ENCODE peak calls at places on chromosomes 4 and X, in seven cellular contexts. N, C, M, D, F, P and Y are unnamed samples.
A peak's percentile ranks its signal among the peaks of the same experiment; 100 is the strongest.

GRCh38 chrX:39755152-39756032 is 342.4 kb downstream of the BCOR start:
- DNase-seq in M (peak; percentile 78), D (peak; percentile 49), C (peak; percentile 84), F (peak; percentile 87), P (peak; percentile 88), N (no peak), Y (peak; percentile 93)

GRCh38 chr4:77002721-77003120 is 53.2 kb downstream of the SEPTIN11 start:
- DNase-seq in D (no peak), M (no peak), P (no peak), N (no peak), C (no peak), F (no peak), Y (no peak)

GRCh38 chrX:153601511-153602110 is 2.7 kb upstream of the CCNQ start:
- DNase-seq in F (no peak), D (no peak), M (no peak), N (no peak), C (peak; percentile 51), P (no peak), Y (no peak)

GRCh38 chrX:12327836-12328235 is 189.6 kb downstream of the FRMPD4 start:
- DNase-seq in N (no peak), M (no peak), F (no peak), P (no peak), D (no peak), C (no peak), Y (no peak)

GRCh38 chr4:55032179-55032578 is 93.2 kb downstream of the KDR start:
- DNase-seq in N (no peak), P (no peak), F (no peak), C (no peak), M (no peak), D (no peak), Y (no peak)

GRCh38 chr4:86670739-86671138 is 76.6 kb downstream of the PTPN13 start:
- DNase-seq in P (no peak), F (peak; percentile 65), M (peak; percentile 9), C (no peak), D (no peak), N (no peak), Y (no peak)

GRCh38 chr4:108350332-108350731 is 181.6 kb upstream of the LEF1 start:
- DNase-seq in M (no peak), N (no peak), F (no peak), P (peak; percentile 71), C (no peak), D (no peak), Y (no peak)

GRCh38 chrX:54695816-54696487 is 102.1 kb downstream of the ITIH6 start:
- DNase-seq in N (peak; percentile 35), M (no peak), D (no peak), F (no peak), P (peak; percentile 15), C (no peak), Y (no peak)

GRCh38 chr4:16544251-16544721 is 318.0 kb upstream of the TAPT1 start:
- DNase-seq in N (no peak), D (no peak), P (no peak), M (no peak), F (no peak), C (no peak), Y (no peak)

GRCh38 chr4:150224896-150225591 is 146.8 kb downstream of the DCLK2 start:
- DNase-seq in P (no peak), D (no peak), F (no peak), N (no peak), M (peak; percentile 85), C (no peak), Y (no peak)

GRCh38 chr4:163988921-163989320 is 494.4 kb downstream of the TMA16 start:
- DNase-seq in P (no peak), N (no peak), M (no peak), C (no peak), F (no peak), D (no peak), Y (no peak)

GRCh38 chr4:101730291-101731117 is 60.0 kb upstream of the BANK1 start:
- DNase-seq in D (peak; percentile 51), M (peak; percentile 50), P (peak; percentile 83), C (peak; percentile 40), N (peak; percentile 42), F (peak; percentile 88), Y (peak; percentile 60)

GRCh38 chr4:100935090-100935489 is 412.2 kb downstream of the PPP3CA start:
- DNase-seq in C (no peak), M (no peak), P (no peak), D (no peak), F (peak; percentile 63), N (peak; percentile 21), Y (no peak)

GRCh38 chr4:102794999-102795398 is 32.4 kb downstream of the UBE2D3 start:
- DNase-seq in P (no peak), C (no peak), M (no peak), D (no peak), F (no peak), N (no peak), Y (no peak)